ENCODE peak calls at places on chromosome 3, in five cellular contexts. O is NCI-H146; B is stimulated activated naive CD8-positive, alpha-beta T cell treated with anti-CD3 and anti-CD28 coated beads, Interleukin-15, Interleukin-2, amounts not matched to agents 100 U/mL and 50 U/mL, for 24 hours; I is anterior cingulate cortex; Z is BJ. A is an unnamed sample.
A peak's percentile ranks its signal among the peaks of the same experiment; 100 is the strongest.

GRCh38 chr3:150740733-150741496 is 22.1 kb downstream of the SIAH2 start:
- DNase-seq in O (no peak), B (peak; percentile 57), I (no peak), Z (no peak), A (no peak)

GRCh38 chr3:69357196-69357595 is 28.7 kb downstream of the FRMD4B start:
- DNase-seq in O (no peak), B (no peak), I (no peak), Z (no peak), A (no peak)

GRCh38 chr3:72445827-72446405 is 402.3 kb downstream of the SHQ1 start:
- DNase-seq in O (no peak), B (no peak), I (no peak), Z (no peak), A (no peak)

GRCh38 chr3:40920041-40920440 is 279.3 kb upstream of the CTNNB1 start:
- DNase-seq in O (no peak), B (no peak), I (no peak), Z (no peak), A (no peak)

GRCh38 chr3:50605901-50606326 is 5.7 kb downstream of the CISH start:
- DNase-seq in O (no peak), B (peak; percentile 43), I (no peak), Z (no peak), A (no peak)

GRCh38 chr3:12194209-12194608 is 35.5 kb upstream of the TIMP4 start:
- DNase-seq in O (no peak), B (no peak), I (no peak), Z (peak; percentile 51), A (peak; percentile 82)

GRCh38 chr3:146136647-146137046 is 24.3 kb downstream of the PLOD2 start:
- DNase-seq in O (no peak), B (no peak), I (no peak), Z (no peak), A (no peak)

GRCh38 chr3:177035678-177036077 is 161.6 kb downstream of the TBL1XR1 start:
- DNase-seq in O (peak; percentile 100), B (no peak), I (no peak), Z (no peak), A (no peak)

GRCh38 chr3:134985841-134986520 is 190.9 kb downstream of the EPHB1 start:
- DNase-seq in O (peak; percentile 31), B (no peak), I (no peak), Z (no peak), A (peak; percentile 11)

GRCh38 chr3:35640186-35640584 is 860 bp downstream of the ARPP21 start:
- DNase-seq in O (no peak), B (no peak), I (no peak), Z (no peak), A (no peak)

GRCh38 chr3:71708478-71709098 is 16.6 kb downstream of the EIF4E3 start:
- DNase-seq in O (no peak), B (no peak), I (peak; percentile 61), Z (no peak), A (no peak)

GRCh38 chr3:445960-446359 is 249.4 kb downstream of the CHL1 start:
- DNase-seq in O (no peak), B (no peak), I (no peak), Z (no peak), A (no peak)

GRCh38 chr3:126539558-126540250 is 15.7 kb downstream of the CHST13 start:
- DNase-seq in O (no peak), B (no peak), I (no peak), Z (no peak), A (no peak)

GRCh38 chr3:127775398-127776109 is 46.8 kb downstream of the MGLL start:
- DNase-seq in O (peak; percentile 96), B (no peak), I (no peak), Z (no peak), A (no peak)

GRCh38 chr3:139122221-139122581 is 77.5 kb upstream of the PRR23C start:
- DNase-seq in O (no peak), B (no peak), I (no peak), Z (peak; percentile 79), A (peak; percentile 39)

GRCh38 chr3:194931366-194931765 is 245.7 kb downstream of the FAM43A start:
- DNase-seq in O (no peak), B (no peak), I (no peak), Z (no peak), A (no peak)

GRCh38 chr3:65265511-65265910 is 577.7 kb upstream of the ADAMTS9 start:
- DNase-seq in O (no peak), B (no peak), I (no peak), Z (no peak), A (no peak)

GRCh38 chr3:127544806-127545545 is 45.6 kb downstream of the TPRA1 start:
- DNase-seq in O (peak; percentile 21), B (no peak), I (no peak), Z (no peak), A (no peak)

GRCh38 chr3:45915080-45915479 is 28.2 kb upstream of the CXCR6 start:
- DNase-seq in O (no peak), B (no peak), I (no peak), Z (no peak), A (no peak)

GRCh38 chr3:112709929-112710328 is 69.0 kb upstream of the CCDC80 start:
- DNase-seq in O (no peak), B (no peak), I (no peak), Z (no peak), A (no peak)

GRCh38 chr3:34150987-34151386 is 352.6 kb downstream of the PDCD6IP start:
- DNase-seq in O (no peak), B (no peak), I (no peak), Z (no peak), A (no peak)

GRCh38 chr3:28651159-28651558 is 302.5 kb upstream of the AZI2 start:
- DNase-seq in O (no peak), B (no peak), I (no peak), Z (no peak), A (no peak)

GRCh38 chr3:32460031-32460749 is 42.5 kb downstream of the CMTM6 start:
- DNase-seq in O (peak; percentile 89), B (peak; percentile 61), I (no peak), Z (no peak), A (no peak)

GRCh38 chr3:112693186-112693585 is 52.2 kb upstream of the CCDC80 start:
- DNase-seq in O (no peak), B (no peak), I (no peak), Z (no peak), A (no peak)

GRCh38 chr3:125231895-125232294 is 19.3 kb upstream of the SLC12A8 start:
- DNase-seq in O (no peak), B (no peak), I (no peak), Z (peak; percentile 52), A (no peak)

GRCh38 chr3:117131259-117131658 is 421.7 kb downstream of the TUSC7 start:
- DNase-seq in O (no peak), B (no peak), I (no peak), Z (no peak), A (no peak)

GRCh38 chr3:127762077-127762786 is 60.1 kb downstream of the MGLL start:
- DNase-seq in O (no peak), B (no peak), I (peak; percentile 44), Z (no peak), A (no peak)

GRCh38 chr3:144051211-144051610 is 79.6 kb downstream of the DIPK2A start:
- DNase-seq in O (no peak), B (no peak), I (no peak), Z (no peak), A (no peak)

GRCh38 chr3:53223541-53223966 is 32.3 kb downstream of the TKT start:
- DNase-seq in O (no peak), B (no peak), I (no peak), Z (no peak), A (no peak)

GRCh38 chr3:72041531-72041930 is 256.6 kb upstream of the PROK2 start:
- DNase-seq in O (no peak), B (no peak), I (peak; percentile 50), Z (no peak), A (no peak)

GRCh38 chr3:67090472-67090871 is 92.4 kb downstream of the KBTBD8 start:
- DNase-seq in O (no peak), B (no peak), I (no peak), Z (peak; percentile 26), A (peak; percentile 14)

GRCh38 chr3:46258525-46258924 is 16.3 kb downstream of the CCR3 start:
- DNase-seq in O (no peak), B (no peak), I (no peak), Z (no peak), A (no peak)

GRCh38 chr3:73255609-73256029 is 194.2 kb downstream of the EBLN2 start:
- DNase-seq in O (no peak), B (no peak), I (no peak), Z (no peak), A (peak; percentile 77)

GRCh38 chr3:168249539-168250414 is 154.1 kb upstream of the GOLIM4 start:
- DNase-seq in O (peak; percentile 97), B (peak; percentile 28), I (peak; percentile 58), Z (peak; percentile 7), A (peak; percentile 16)

GRCh38 chr3:113769551-113769950 is 22.7 kb downstream of the ATP6V1A start:
- DNase-seq in O (no peak), B (no peak), I (no peak), Z (no peak), A (no peak)

GRCh38 chr3:66497288-66497972 is 3.4 kb downstream of the LRIG1 start:
- DNase-seq in O (no peak), B (no peak), I (no peak), Z (no peak), A (no peak)

A was measured in AG09309.